ENCODE peak calls at places on chromosomes 7 and 10, in six cellular contexts. T is lower lobe of right lung; N is transverse colon; D is neuronal stem cell; Z is fibroblast of lung; W is CD8-positive, alpha-beta T cell. K is an unnamed sample.
A peak's percentile ranks its signal among the peaks of the same experiment; 100 is the strongest.

GRCh38 chr7:538764-539685 is 19.4 kb upstream of the PDGFA start:
- DNase-seq in N (peak; percentile 65), D (no peak), Z (no peak), T (peak; percentile 68), W (no peak), K (no peak)

GRCh38 chr7:135748770-135749169 is at the start of gene FAM180A:
- DNase-seq in D (no peak), T (no peak), W (no peak), N (peak; percentile 31), Z (peak; percentile 95), K (peak; percentile 40)

GRCh38 chr7:145036592-145037386 is 200.9 kb upstream of the TPK1 start:
- DNase-seq in N (no peak), T (no peak), W (no peak), Z (peak; percentile 67), D (peak; percentile 56), K (peak; percentile 16)

GRCh38 chr10:104925232-104925851 is 284.3 kb downstream of the SORCS3 start:
- DNase-seq in W (no peak), T (no peak), N (peak; percentile 8), Z (peak; percentile 42), D (peak; percentile 48), K (peak; percentile 9)

GRCh38 chr10:124650820-124651401 is 93.3 kb downstream of the FAM53B start:
- DNase-seq in T (no peak), D (no peak), W (peak; percentile 49), N (no peak), Z (no peak), K (no peak)

GRCh38 chr7:20114463-20114862 is 102.7 kb downstream of the MACC1 start:
- DNase-seq in Z (peak; percentile 2), W (no peak), N (peak; percentile 13), T (no peak), D (peak; percentile 6), K (no peak)

GRCh38 chr10:24885551-24885950 is 66.9 kb downstream of the PRTFDC1 start:
- DNase-seq in N (no peak), T (no peak), Z (no peak), D (no peak), W (no peak), K (no peak)

GRCh38 chr7:27650283-27650682 is 12.4 kb downstream of the HIBADH start:
- DNase-seq in T (no peak), N (no peak), Z (no peak), D (no peak), W (no peak), K (no peak)

GRCh38 chr7:117217636-117218035 is 105.2 kb downstream of the WNT2 start:
- DNase-seq in D (no peak), N (no peak), W (no peak), T (no peak), Z (peak; percentile 26), K (no peak)

GRCh38 chr7:20595971-20596370 is 19.5 kb upstream of the ABCB5 start:
- DNase-seq in W (no peak), Z (no peak), D (no peak), N (no peak), T (no peak), K (no peak)

GRCh38 chr7:77697535-77697831 is 1.2 kb downstream of the RSBN1L start:
- DNase-seq in D (no peak), N (peak; percentile 62), W (no peak), Z (no peak), T (peak; percentile 65), K (no peak)

GRCh38 chr10:124592736-124593430 is 131.3 kb downstream of the LHPP start:
- DNase-seq in T (no peak), W (no peak), N (no peak), D (no peak), Z (no peak), K (no peak)

GRCh38 chr7:90599892-90600555 is 3.9 kb downstream of the CDK14 start:
- DNase-seq in W (no peak), D (no peak), Z (peak; percentile 82), T (no peak), N (no peak), K (no peak)

GRCh38 chr10:114304566-114305421 is 65.7 kb downstream of the VWA2 start:
- DNase-seq in W (peak; percentile 28), Z (no peak), T (no peak), D (peak; percentile 82), N (peak; percentile 62), K (peak; percentile 40)

GRCh38 chr7:77797734-77798393 is 370 bp downstream of the TMEM60 start:
- DNase-seq in T (no peak), Z (no peak), W (no peak), N (peak; percentile 47), D (no peak), K (no peak)

GRCh38 chr10:108454224-108454623 is 1289.7 kb upstream of the SORCS1 start:
- DNase-seq in D (no peak), T (no peak), W (no peak), Z (no peak), N (no peak), K (no peak)

GRCh38 chr10:77451886-77452285 is 185.7 kb downstream of the KCNMA1 start:
- DNase-seq in T (no peak), Z (no peak), N (no peak), W (no peak), D (no peak), K (no peak)

DNA sequence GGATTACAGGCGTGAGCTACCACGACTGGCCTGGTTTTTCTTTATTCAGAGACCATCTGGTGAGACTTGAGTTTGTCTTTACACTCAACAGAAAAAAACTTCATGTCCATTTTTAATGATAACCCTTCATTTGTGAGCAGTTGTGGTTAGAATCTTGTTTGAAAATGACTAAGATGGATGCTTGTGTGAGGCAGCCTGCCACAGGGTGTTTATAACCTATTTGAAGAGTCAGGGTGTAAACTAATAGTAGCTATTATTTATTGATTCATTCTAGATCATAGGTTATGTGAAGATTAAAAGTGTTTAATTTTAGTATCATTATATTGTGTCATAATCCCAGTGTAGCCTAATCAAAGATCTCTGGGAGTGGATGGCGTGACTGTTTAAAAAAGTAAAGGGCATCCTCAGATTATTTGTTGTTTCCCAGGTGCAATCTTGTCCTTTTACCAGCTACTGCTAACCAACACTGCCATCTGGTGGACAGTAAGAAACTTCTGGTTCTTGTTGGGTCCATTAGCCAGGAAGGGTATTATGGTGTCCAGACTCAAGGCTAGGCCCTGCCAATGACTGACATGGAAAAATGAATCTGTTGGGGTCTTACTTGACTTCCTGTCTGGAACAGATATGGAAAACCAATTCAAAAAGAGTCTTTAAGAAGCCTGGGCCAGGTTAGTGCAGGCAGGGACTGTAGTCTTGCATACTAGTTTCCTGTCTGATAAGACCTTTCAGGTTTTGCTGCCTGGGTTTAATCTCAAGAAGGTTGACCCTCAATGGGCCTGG is 24.9 kb downstream of the NRBF2 start:
- DNase-seq in N (no peak), Z (peak; percentile 95), T (no peak), W (no peak), D (peak; percentile 82), K (peak; percentile 34)
- H3K27ac ChIP-seq in N (no peak overlapping the region), Z (no peak overlapping the region), T (no peak overlapping the region), W (no peak overlapping the region), D (no peak overlapping the region), K (no peak overlapping the region)

GRCh38 chr7:100433276-100433591 is 3.1 kb downstream of the PPP1R35 start:
- DNase-seq in T (peak; percentile 24), Z (no peak), W (no peak), N (no peak), D (no peak), K (no peak)
- H3K4me1 ChIP-seq in T (peaks cover 48% of the 10 kb centered on the region), Z (peaks cover 6% of the 10 kb centered on the region), W (peaks cover 42% of the 10 kb centered on the region), N (peaks cover 28% of the 10 kb centered on the region), D (peaks cover 24% of the 10 kb centered on the region), K (peaks cover 29% of the 10 kb centered on the region)

GRCh38 chr7:5206686-5207085 is 16.7 kb downstream of the WIPI2 start:
- DNase-seq in N (no peak), T (no peak), W (no peak), Z (no peak), D (no peak), K (no peak)

GRCh38 chr7:5207131-5207530 is 17.1 kb downstream of the WIPI2 start:
- DNase-seq in Z (no peak), W (no peak), N (no peak), D (no peak), T (no peak), K (no peak)

GRCh38 chr7:5200561-5201235 is 10.7 kb downstream of the WIPI2 start:
- DNase-seq in Z (no peak), N (no peak), W (no peak), T (no peak), D (no peak), K (no peak)

GRCh38 chr7:5204546-5204945 is 14.5 kb downstream of the WIPI2 start:
- DNase-seq in T (no peak), N (no peak), W (no peak), Z (no peak), D (no peak), K (no peak)

GRCh38 chr7:5203138-5203537 is 13.1 kb downstream of the WIPI2 start:
- DNase-seq in Z (no peak), T (no peak), D (no peak), N (no peak), W (no peak), K (no peak)
- H3K27ac ChIP-seq in Z (no peak overlapping the region), T (peak overlapping the region; percentile 4), D (no peak overlapping the region), N (no peak overlapping the region), W (no peak overlapping the region), K (peak overlapping the region; percentile 58)

DNA sequence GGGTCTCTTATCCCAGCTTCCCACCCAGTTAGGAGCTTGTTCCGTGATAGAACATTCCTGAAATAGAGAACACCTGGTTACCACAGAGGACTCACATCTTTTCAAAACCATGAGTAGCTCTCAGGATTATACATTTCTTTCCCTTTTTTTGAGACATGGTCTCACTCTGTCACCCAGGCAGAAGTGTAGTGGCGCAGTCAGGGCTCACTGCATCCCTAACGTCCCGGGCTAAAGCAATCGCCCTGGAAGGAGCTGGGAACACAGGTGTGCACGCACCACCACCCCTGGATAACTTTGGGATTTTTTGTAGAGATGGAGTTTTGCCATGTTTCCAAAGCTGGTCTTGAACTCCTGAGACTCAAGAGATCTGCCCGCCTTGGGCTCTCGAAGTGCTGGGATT is 144.0 kb downstream of the RNF216 start:
- DNase-seq in Z (no peak), W (no peak), N (no peak), D (no peak), T (no peak), K (no peak)
- H3K4me1 ChIP-seq in Z (peaks cover 32% of the 10 kb centered on the region), W (peaks cover 12% of the 10 kb centered on the region), N (peaks cover 52% of the 10 kb centered on the region), D (peaks cover 38% of the 10 kb centered on the region), T (peaks cover 47% of the 10 kb centered on the region), K (peaks cover 5% of the 10 kb centered on the region)

GRCh38 chr7:103343758-103344452 is 662 bp downstream of the DNAJC2 start:
- DNase-seq in T (peak; percentile 52), Z (peak; percentile 37), W (no peak), D (no peak), N (peak; percentile 36), K (no peak)

GRCh38 chr7:103348959-103349358 is 1.5 kb downstream of the PSMC2 start:
- DNase-seq in W (no peak), D (no peak), N (no peak), T (no peak), Z (no peak), K (no peak)

GRCh38 chr7:103344453-103345149 is at the start of gene DNAJC2:
- DNase-seq in Z (peak; percentile 96), N (peak; percentile 90), D (peak; percentile 83), T (peak; percentile 91), W (peak; percentile 72), K (peak; percentile 82)

GRCh38 chr7:103347507-103348267 is at the start of gene PSMC2:
- DNase-seq in N (peak; percentile 82), Z (peak; percentile 96), D (peak; percentile 87), T (peak; percentile 73), W (peak; percentile 66), K (peak; percentile 73)

DNA sequence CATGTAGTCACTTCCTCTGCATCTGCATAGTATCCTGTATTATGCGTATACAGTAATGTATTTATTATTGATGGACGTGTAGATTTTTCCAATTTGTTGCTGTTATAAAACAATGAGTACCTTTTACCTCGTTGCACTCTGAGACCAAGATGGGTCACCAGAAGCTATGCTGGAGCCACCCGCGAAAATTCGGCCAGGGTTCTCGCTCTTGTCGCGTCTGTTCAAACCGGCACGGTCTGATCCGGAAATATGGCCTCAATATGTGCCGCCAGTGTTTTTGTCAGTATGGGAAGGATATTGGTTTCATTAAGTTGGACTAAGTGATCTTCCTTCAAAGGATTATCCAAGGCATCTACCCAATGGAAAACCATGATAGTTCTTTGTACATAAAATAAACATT is 1.0 kb downstream of the PSMC2 start:
- DNase-seq in W (no peak), N (no peak), T (no peak), D (no peak), Z (no peak), K (no peak)
- H3K27ac ChIP-seq in W (peak overlapping the region; percentile 90), N (peak overlapping the region; percentile 93), T (peak overlapping the region; percentile 95), D (no peak overlapping the region), Z (peak overlapping the region; percentile 96), K (no peak overlapping the region)